ENCODE peak calls at places on chromosomes 1 and 21, in seven cellular contexts. C is WTC11, N is HCT116, J is endothelial cell of umbilical vein, V is A549, L is GM12878, D is NB4. S is an unnamed sample.

GRCh38 chr1:24047101-24047459 is 64.9 kb downstream of the MYOM3 start:
- DNase-seq in C (no peak), N (peak), J (no peak), V (peak), L (no peak), D (peak), S (peak)

GRCh38 chr1:113217447-113218208 is 144.6 kb downstream of the LRIG2 start:
- DNase-seq in C (no peak), N (no peak), J (no peak), V (no peak), L (no peak), D (no peak), S (peak)

GRCh38 chr1:109894823-109895719 is 15.6 kb upstream of the CSF1 start:
- DNase-seq in C (no peak), N (no peak), J (no peak), V (no peak), L (peak), D (no peak), S (no peak)

GRCh38 chr1:160708821-160709220 is 2.8 kb downstream of the CD48 start:
- DNase-seq in C (no peak), N (no peak), J (no peak), V (no peak), L (no peak), D (peak), S (no peak)

GRCh38 chr21:28959367-28960099 is 33.1 kb downstream of the LTN1 start:
- DNase-seq in C (no peak), N (no peak), J (peak), V (peak), L (no peak), D (no peak), S (peak)

GRCh38 chr1:215635827-215636226 is 68.7 kb downstream of the KCTD3 start:
- DNase-seq in C (no peak), N (no peak), J (no peak), V (no peak), L (no peak), D (no peak), S (no peak)

GRCh38 chr1:57017717-57018116 is 51.9 kb upstream of the C8B start:
- DNase-seq in C (peak), N (peak), J (no peak), V (peak), L (no peak), D (peak), S (peak)

GRCh38 chr1:168084396-168085231 is 52.1 kb downstream of the GPR161 start:
- DNase-seq in C (peak), N (peak), J (peak), V (peak), L (no peak), D (peak), S (peak)

GRCh38 chr1:41558761-41559171 is 74.3 kb upstream of the EDN2 start:
- DNase-seq in C (no peak), N (no peak), J (no peak), V (no peak), L (no peak), D (no peak), S (no peak)

GRCh38 chr1:54805981-54806381 is 4.9 kb upstream of the TTC22 start:
- DNase-seq in C (no peak), N (no peak), J (no peak), V (no peak), L (no peak), D (no peak), S (no peak)

GRCh38 chr1:245260116-245260882 is 105.5 kb downstream of the KIF26B start:
- DNase-seq in C (no peak), N (no peak), J (no peak), V (no peak), L (no peak), D (no peak), S (no peak)

GRCh38 chr1:91601554-91602322 is 101.1 kb downstream of the CDC7 start:
- DNase-seq in C (no peak), N (no peak), J (no peak), V (no peak), L (no peak), D (no peak), S (no peak)

GRCh38 chr21:31780944-31781343 is 49.0 kb upstream of the SCAF4 start:
- DNase-seq in C (no peak), N (peak), J (no peak), V (no peak), L (no peak), D (no peak), S (peak)

GRCh38 chr1:170562644-170563338 is 30.8 kb downstream of the GORAB start:
- DNase-seq in C (peak), N (peak), J (peak), V (peak), L (peak), D (peak), S (peak)

GRCh38 chr1:145995148-145995851 is 1.1 kb downstream of the TXNIP start:
- DNase-seq in C (no peak), N (no peak), J (peak), V (no peak), L (no peak), D (peak), S (no peak)

GRCh38 chr1:42913426-42914091 is 45.1 kb downstream of the SLC2A1 start:
- DNase-seq in C (peak), N (peak), J (peak), V (peak), L (peak), D (peak), S (peak)

DNA sequence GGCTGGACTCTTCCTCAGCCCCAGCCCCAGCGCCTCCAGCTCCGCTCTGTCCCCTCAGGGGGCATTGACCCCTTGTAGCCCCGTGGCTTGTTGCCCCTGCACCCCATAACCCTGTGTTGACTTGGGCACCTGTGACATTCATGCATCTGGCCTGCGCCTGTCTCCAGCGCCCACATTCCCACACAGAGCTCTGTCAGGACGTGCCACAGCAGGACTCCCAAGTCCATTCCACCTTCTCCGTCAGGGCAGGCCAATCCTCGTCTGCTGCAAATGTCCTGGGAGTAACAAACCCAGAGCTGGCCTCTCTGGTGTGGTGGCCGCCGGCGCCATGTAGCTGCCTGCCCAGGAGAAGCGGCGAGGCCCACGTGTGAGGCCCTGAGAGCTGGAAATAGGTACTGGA is 60.6 kb downstream of the AGPAT3 start:
- DNase-seq in C (no peak), N (no peak), J (no peak), V (no peak), L (no peak), D (no peak), S (no peak)
- TF ChIP-seq MAX in C (no peak), N (no peak), J (no peak), V (no peak), L (no peak), D (no peak), S (no peak)

GRCh38 chr1:30417001-30417700 is 306.2 kb downstream of the MATN1 start:
- DNase-seq in C (no peak), N (no peak), J (no peak), V (no peak), L (no peak), D (no peak), S (no peak)

GRCh38 chr1:30419246-30419720 is 304.1 kb downstream of the MATN1 start:
- DNase-seq in C (no peak), N (no peak), J (no peak), V (no peak), L (no peak), D (no peak), S (no peak)

GRCh38 chr1:30417701-30418425 is 305.5 kb downstream of the MATN1 start:
- DNase-seq in C (no peak), N (no peak), J (no peak), V (no peak), L (no peak), D (no peak), S (no peak)

GRCh38 chr1:30419831-30420230 is 303.6 kb downstream of the MATN1 start:
- DNase-seq in C (no peak), N (no peak), J (no peak), V (no peak), L (no peak), D (no peak), S (no peak)

DNA sequence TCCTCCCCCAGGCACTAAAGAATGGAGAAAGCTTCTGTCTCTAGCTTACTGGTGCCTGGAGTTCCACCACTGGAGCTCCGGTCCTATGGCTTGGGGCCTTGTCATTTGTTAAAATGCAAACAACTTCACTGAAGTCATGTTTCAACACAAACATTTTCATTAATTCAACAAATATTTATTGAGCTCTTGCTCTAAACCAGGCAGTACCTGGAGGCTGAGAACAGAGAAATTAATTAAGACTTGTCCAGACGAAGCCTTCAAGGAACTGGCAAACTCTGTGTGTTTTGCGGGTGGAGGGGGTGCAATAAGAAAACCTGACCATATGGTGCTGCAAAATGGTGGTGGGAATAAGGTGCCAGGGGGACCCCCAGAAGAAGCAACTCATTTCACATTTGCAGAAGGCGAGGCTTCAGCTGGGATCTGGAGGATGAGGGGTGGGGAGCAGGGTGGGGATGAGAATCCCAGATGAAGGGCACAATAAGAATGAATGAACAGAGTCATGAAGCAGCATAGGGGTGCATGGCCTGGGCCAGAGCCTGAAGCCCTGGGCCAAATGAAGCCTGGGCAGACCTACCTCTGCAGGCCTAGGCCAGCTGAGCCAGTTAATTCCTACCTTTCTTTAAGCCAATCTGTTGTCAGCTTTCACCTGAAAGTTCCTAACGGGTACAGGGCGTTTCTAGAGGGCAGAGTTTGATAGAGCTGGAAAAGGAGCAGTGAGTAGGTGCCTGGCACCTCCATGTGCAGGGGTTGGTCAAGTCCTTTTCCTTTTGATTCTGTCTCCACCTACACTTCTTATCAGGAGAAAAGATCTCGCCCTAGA is 304.7 kb downstream of the MATN1 start:
- DNase-seq in C (no peak), N (no peak), J (no peak), V (no peak), L (no peak), D (no peak), S (no peak)
- TF ChIP-seq MAX in C (no peak), N (no peak), J (no peak), V (no peak), L (no peak), D (no peak), S (no peak)

GRCh38 chr1:89277725-89278124 is 5.1 kb upstream of the GBP5 start:
- DNase-seq in C (no peak), N (no peak), J (no peak), V (no peak), L (no peak), D (no peak), S (no peak)

GRCh38 chr1:89276690-89277089 is 4.0 kb upstream of the GBP5 start:
- DNase-seq in C (no peak), N (no peak), J (no peak), V (no peak), L (no peak), D (no peak), S (no peak)

GRCh38 chr1:89271616-89272015 is 1.0 kb downstream of the GBP5 start:
- DNase-seq in C (no peak), N (no peak), J (no peak), V (no peak), L (no peak), D (peak), S (no peak)

GRCh38 chr1:89273324-89273778 is 691 bp upstream of the GBP5 start:
- DNase-seq in C (no peak), N (no peak), J (no peak), V (no peak), L (no peak), D (no peak), S (no peak)

DNA sequence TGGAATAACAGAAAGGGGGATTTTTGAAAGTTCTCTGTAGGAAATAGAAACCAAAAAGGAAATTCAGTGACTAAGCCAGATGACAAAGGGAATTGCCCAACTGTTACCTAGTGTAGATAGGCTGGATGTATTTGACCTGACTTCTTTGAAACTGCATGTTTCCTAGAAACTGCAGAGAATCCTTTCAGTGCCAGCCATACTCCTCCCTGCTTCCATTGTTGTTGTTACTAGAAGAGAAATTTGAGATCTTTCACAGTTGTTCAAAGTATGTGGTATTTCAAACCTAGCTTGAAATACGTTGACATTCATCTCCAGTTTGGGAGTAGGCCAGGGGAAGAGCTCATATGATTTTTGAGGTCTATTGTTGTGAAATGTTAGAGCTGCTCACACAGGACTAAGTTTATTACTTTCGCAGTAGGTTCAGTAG is 1.8 kb upstream of the GBP5 start:
- DNase-seq in C (no peak), N (no peak), J (no peak), V (no peak), L (no peak), D (peak), S (no peak)
- TF ChIP-seq MAX in C (no peak), N (no peak), J (no peak), V (no peak), L (no peak), D (no peak), S (no peak)

GRCh38 chr21:42695324-42696025 is 42.1 kb downstream of the PDE9A start:
- DNase-seq in C (no peak), N (no peak), J (no peak), V (no peak), L (no peak), D (no peak), S (no peak)
- TF ChIP-seq MAX in C (no peak), N (no peak), J (no peak), V (no peak), L (no peak), D (no peak), S (no peak)

DNA sequence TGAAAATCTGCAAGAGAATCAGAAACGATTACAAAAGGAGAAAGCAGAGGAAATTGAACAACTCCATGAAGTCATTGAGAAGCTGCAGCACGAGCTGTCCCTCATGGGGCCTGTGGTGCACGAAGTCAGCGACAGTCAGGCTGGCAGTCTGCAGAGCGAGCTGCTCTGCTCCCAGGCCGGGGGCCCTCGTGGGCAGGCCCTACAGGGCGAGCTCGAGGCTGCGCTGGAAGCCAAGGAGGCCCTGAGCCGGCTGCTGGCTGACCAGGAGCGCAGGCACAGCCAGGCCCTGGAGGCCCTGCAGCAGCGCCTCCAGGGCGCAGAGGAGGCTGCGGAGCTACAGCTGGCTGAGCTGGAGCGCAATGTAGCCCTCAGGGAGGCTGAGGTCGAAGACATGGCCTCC is 47.5 kb upstream of the DIP2A start:
- DNase-seq in C (peak), N (no peak), J (no peak), V (no peak), L (no peak), D (no peak), S (no peak)
- TF ChIP-seq MAX in C (no peak), N (no peak), J (no peak), V (no peak), L (no peak), D (no peak), S (no peak)

GRCh38 chr1:226883630-226884029 is 13.2 kb downstream of the PSEN2 start:
- DNase-seq in C (no peak), N (no peak), J (no peak), V (no peak), L (no peak), D (no peak), S (no peak)

GRCh38 chr1:226881515-226882185 is 11.2 kb downstream of the PSEN2 start:
- DNase-seq in C (no peak), N (no peak), J (no peak), V (no peak), L (no peak), D (peak), S (no peak)

GRCh38 chr1:226884116-226884515 is 13.7 kb downstream of the PSEN2 start:
- DNase-seq in C (no peak), N (no peak), J (no peak), V (no peak), L (no peak), D (no peak), S (no peak)

GRCh38 chr1:226882187-226882586 is 11.8 kb downstream of the PSEN2 start:
- DNase-seq in C (no peak), N (no peak), J (no peak), V (no peak), L (no peak), D (no peak), S (no peak)

DNA sequence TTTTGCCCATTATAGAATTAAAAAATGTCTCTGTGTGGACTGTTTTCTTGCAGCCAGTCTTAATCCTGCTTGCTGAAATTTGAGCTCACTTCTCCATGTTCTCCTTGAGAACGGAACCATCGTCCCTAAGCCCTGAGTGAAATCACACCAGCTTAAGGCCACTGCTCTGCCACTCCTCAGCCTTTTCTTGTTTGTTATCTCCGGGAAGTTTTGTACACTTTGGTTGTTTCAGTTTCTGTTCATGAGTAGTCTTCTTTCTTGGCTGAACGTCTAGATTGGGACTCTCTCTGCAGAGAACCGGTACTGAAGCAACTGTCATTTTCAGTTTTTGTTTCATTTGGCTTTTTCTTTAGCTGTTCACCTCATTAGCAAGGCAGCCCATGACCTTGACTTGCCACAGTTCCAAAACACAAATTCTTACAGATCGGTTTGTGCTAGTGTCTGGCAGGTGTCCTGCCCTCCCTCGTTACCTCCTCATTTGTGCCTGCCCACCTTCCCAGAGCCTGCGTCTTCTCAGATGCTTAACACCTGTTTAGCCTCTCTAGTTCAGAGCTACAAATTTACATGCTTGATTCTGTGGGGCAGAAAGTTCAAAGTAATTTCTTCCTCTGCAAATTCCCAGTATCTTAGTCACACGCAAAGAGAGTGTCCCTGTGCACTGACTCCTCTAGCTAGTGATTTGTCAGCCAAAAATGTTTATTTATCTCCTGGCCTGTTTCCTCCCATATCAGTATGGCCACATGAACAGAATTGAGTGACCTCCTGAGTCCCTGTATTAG is 12.4 kb downstream of the PSEN2 start:
- DNase-seq in C (no peak), N (no peak), J (no peak), V (no peak), L (peak), D (no peak), S (no peak)
- TF ChIP-seq MAX in C (no peak), N (no peak), J (no peak), V (no peak), L (no peak), D (no peak), S (no peak)

GRCh38 chr1:68178821-68179490 is 53.4 kb downstream of the WLS start:
- DNase-seq in C (no peak), N (no peak), J (peak), V (no peak), L (peak), D (no peak), S (no peak)

GRCh38 chr1:68175621-68176398 is 56.5 kb downstream of the WLS start:
- DNase-seq in C (no peak), N (no peak), J (peak), V (no peak), L (no peak), D (no peak), S (no peak)

GRCh38 chr1:68173283-68174172 is 58.8 kb downstream of the WLS start:
- DNase-seq in C (no peak), N (no peak), J (peak), V (no peak), L (no peak), D (no peak), S (no peak)

GRCh38 chr1:68168545-68169065 is 63.7 kb downstream of the WLS start:
- DNase-seq in C (no peak), N (no peak), J (no peak), V (no peak), L (no peak), D (no peak), S (no peak)

DNA sequence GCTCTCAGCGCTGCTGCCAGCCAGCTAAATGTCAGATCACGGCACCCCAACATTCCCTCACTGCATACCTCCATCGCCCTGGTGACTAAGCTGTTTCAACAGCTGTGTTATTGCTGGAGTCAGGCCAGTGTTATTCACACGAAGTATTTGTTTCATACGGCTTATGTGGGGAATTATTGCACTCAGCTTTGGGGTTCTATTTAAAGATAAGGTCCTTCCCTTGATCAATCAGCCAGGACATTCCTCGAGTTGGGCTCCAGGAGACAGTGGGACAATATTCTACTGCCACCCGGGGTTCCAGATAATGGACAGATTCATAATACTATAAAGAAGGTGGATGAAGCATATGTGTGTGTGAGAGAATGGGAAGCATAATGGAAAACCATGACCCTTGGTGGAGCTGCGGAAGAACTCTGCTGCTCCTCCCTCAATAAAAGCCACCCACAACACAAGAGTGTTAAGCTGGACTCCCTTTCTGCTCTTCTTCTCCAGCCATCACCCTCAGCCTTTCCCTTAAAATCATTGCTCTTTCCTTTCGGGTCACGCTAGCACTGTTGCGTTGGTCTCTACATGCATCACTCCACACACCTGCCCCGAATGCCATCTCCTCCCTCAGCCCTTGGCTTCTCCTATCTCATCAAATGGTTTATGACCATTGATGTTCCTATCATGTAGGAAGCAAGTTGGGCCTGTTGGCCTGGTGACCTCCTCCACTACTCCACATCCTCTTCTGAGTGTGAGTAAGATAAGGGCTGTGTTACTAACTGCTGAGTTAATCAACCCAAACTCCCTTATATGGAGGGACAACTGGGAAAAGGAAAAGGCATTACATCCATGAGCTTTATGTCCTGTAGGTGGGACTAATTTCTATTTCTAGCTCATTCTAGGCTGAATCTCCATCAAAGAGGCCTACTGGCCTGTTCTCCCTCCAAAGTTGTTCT is 57.9 kb downstream of the WLS start:
- DNase-seq in C (no peak), N (peak), J (peak), V (peak), L (no peak), D (no peak), S (no peak)
- TF ChIP-seq MAX in C (no peak), N (peak), J (no peak), V (no peak), L (no peak), D (no peak), S (no peak)

S was measured in HepG2.